ENCODE peak calls at places on chromosomes 12 and 14, in eight cellular contexts. Q is stomach, S is aorta, Z is Panc1, R is pancreas, K is mammary epithelial cell, X is psoas muscle, W is prostate gland. A is an unnamed sample.
A peak's percentile ranks its signal among the peaks of the same experiment; 100 is the strongest.

GRCh38 chr12:76685246-76685678 is 78.7 kb upstream of the ZDHHC17 start:
- DNase-seq in S (no peak), K (peak; percentile 9), R (no peak), Q (no peak), W (no peak), X (no peak), Z (no peak), A (peak; percentile 33)

GRCh38 chr12:6960291-6961277 is 9.4 kb downstream of the PTPN6 start:
- DNase-seq in X (peak; percentile 46), K (no peak), Q (no peak), R (peak; percentile 42), Z (no peak), W (no peak), S (no peak), A (peak; percentile 76)

GRCh38 chr12:95922231-95922630 is 20.2 kb downstream of the CCDC38 start:
- DNase-seq in Q (no peak), W (no peak), X (no peak), R (no peak), S (no peak), Z (no peak), K (peak; percentile 18), A (no peak)

GRCh38 chr12:127813147-127813546 is 453.8 kb upstream of the TMEM132C start:
- DNase-seq in R (no peak), K (no peak), X (no peak), Z (no peak), W (no peak), S (no peak), Q (no peak), A (no peak)

GRCh38 chr12:48815281-48816110 is 2.8 kb upstream of the CACNB3 start:
- DNase-seq in W (peak; percentile 78), S (peak; percentile 92), Q (peak; percentile 84), R (peak; percentile 80), Z (peak; percentile 48), K (peak; percentile 87), X (peak; percentile 82), A (peak; percentile 91)

GRCh38 chr12:113818278-113818677 is 147.8 kb downstream of the RBM19 start:
- DNase-seq in K (no peak), S (no peak), Q (no peak), W (no peak), Z (no peak), R (no peak), X (no peak), A (no peak)

GRCh38 chr12:14772946-14773345 is 30.3 kb downstream of the WBP11 start:
- DNase-seq in K (no peak), X (no peak), W (no peak), R (no peak), Z (no peak), S (no peak), Q (no peak), A (peak; percentile 27)

GRCh38 chr14:24365600-24366374 is 2.2 kb upstream of the NFATC4 start:
- DNase-seq in R (peak; percentile 90), W (peak; percentile 90), Q (peak; percentile 91), S (peak; percentile 95), X (peak; percentile 88), K (peak; percentile 64), Z (no peak), A (peak; percentile 78)

GRCh38 chr12:55822228-55822627 is 4.4 kb downstream of the ORMDL2 start:
- DNase-seq in W (no peak), Q (no peak), Z (no peak), R (no peak), S (peak; percentile 48), K (no peak), X (no peak), A (peak; percentile 70)

GRCh38 chr12:39990122-39991101 is 115.5 kb downstream of the SLC2A13 start:
- DNase-seq in W (peak; percentile 58), K (peak; percentile 19), Q (peak; percentile 71), Z (peak; percentile 12), R (peak; percentile 52), S (peak; percentile 80), X (peak; percentile 55), A (peak; percentile 21)

GRCh38 chr14:89720741-89721315 is 233.7 kb downstream of the EFCAB11 start:
- DNase-seq in Q (peak; percentile 35), S (no peak), K (no peak), W (no peak), Z (no peak), X (peak; percentile 54), R (no peak), A (peak; percentile 48)

GRCh38 chr14:85565862-85566296 is 35.9 kb downstream of the FLRT2 start:
- DNase-seq in S (no peak), R (no peak), Z (no peak), K (peak; percentile 95), X (no peak), Q (no peak), W (no peak), A (no peak)

GRCh38 chr14:72528059-72528950 is 365.6 kb downstream of the DPF3 start:
- DNase-seq in S (no peak), Z (no peak), Q (no peak), W (no peak), X (no peak), K (peak; percentile 24), R (no peak), A (no peak)

GRCh38 chr14:102672410-102672960 is 80.0 kb downstream of the RCOR1 start:
- DNase-seq in X (no peak), Z (no peak), W (no peak), Q (no peak), S (no peak), K (no peak), R (no peak), A (no peak)

GRCh38 chr12:34333337-34333736 is 311.0 kb downstream of the ALG10 start:
- DNase-seq in S (no peak), K (no peak), Z (no peak), Q (no peak), W (no peak), R (no peak), X (no peak), A (no peak)

GRCh38 chr12:54370218-54370730 is 6.0 kb upstream of the GPR84 start:
- DNase-seq in S (peak; percentile 95), Q (peak; percentile 80), Z (no peak), R (peak; percentile 86), X (peak; percentile 92), W (peak; percentile 62), K (peak; percentile 65), A (peak; percentile 96)

GRCh38 chr12:53952871-53953734 is 1.6 kb upstream of the HOXC12 start:
- DNase-seq in K (no peak), X (no peak), R (no peak), W (no peak), Z (no peak), S (peak; percentile 72), Q (no peak), A (peak; percentile 83)

GRCh38 chr12:109087250-109087649 is 6.0 kb downstream of the ALKBH2 start:
- DNase-seq in Z (no peak), R (no peak), S (no peak), W (no peak), Q (no peak), X (no peak), K (peak; percentile 1), A (no peak)

GRCh38 chr12:122847921-122848421 is 12.7 kb downstream of the HIP1R start:
- DNase-seq in Q (no peak), W (no peak), K (no peak), X (peak; percentile 29), Z (no peak), S (peak; percentile 59), R (peak; percentile 8), A (peak; percentile 55)

GRCh38 chr14:77024171-77024627 is 4.3 kb downstream of the IRF2BPL start:
- DNase-seq in S (peak; percentile 67), Z (no peak), X (no peak), K (peak; percentile 65), R (no peak), Q (no peak), W (peak; percentile 47), A (peak; percentile 91)

GRCh38 chr12:110763578-110763977 is 20.9 kb upstream of the PPP1CC start:
- DNase-seq in S (peak; percentile 42), Z (no peak), Q (no peak), X (no peak), K (no peak), W (no peak), R (no peak), A (no peak)

GRCh38 chr12:84922721-84923120 is 10.1 kb upstream of the SLC6A15 start:
- DNase-seq in S (no peak), Q (no peak), X (no peak), R (no peak), W (no peak), Z (no peak), K (peak; percentile 79), A (no peak)

GRCh38 chr14:22492601-22493000 is 96.4 kb downstream of the DAD1 start:
- DNase-seq in W (no peak), Z (no peak), X (no peak), Q (no peak), K (no peak), R (no peak), S (no peak), A (no peak)

GRCh38 chr14:55103005-55103640 is 25.9 kb upstream of the LGALS3 start:
- DNase-seq in W (peak; percentile 95), S (peak; percentile 85), X (peak; percentile 85), Q (peak; percentile 84), Z (peak; percentile 74), R (peak; percentile 56), K (peak; percentile 99), A (peak; percentile 80)
- H3K4me3 ChIP-seq in W (peak overlapping the region; percentile 12), S (no peak overlapping the region), X (no peak overlapping the region), Q (no peak overlapping the region), Z (peak overlapping the region; percentile 11), R (no peak overlapping the region), K (peak overlapping the region; percentile 45), A (no peak overlapping the region)

GRCh38 chr12:52585001-52585400 is 11.4 kb upstream of the KRT74 start:
- DNase-seq in Z (no peak), S (no peak), Q (no peak), X (no peak), R (no peak), K (no peak), W (no peak), A (no peak)
- H3K27me3 ChIP-seq in Z (peaks cover 6% of the 10 kb centered on the region), S (no peaks in the 10 kb centered on the region), Q (peaks cover 10% of the 10 kb centered on the region), X (no peaks in the 10 kb centered on the region), R (no peaks in the 10 kb centered on the region), K (no peaks in the 10 kb centered on the region), W (no peaks in the 10 kb centered on the region), A (no peaks in the 10 kb centered on the region)

DNA sequence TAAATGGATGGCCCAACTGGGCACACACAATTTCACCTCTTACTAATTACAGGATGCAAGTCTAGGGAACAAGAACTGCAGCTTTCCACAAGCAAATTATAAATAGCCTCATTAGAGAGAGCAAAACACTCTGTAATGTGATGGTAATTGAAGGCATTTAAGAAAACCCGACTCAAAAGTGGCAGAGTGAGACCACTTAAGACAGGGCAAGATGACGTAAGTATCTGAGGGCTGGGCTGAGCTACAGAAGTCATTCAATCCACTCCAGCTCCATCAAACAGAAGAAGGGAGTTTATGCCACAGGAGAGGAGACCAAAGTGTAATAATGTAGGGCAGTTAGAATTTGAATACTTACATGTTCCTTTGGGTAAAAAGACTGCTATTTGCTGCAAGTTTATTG is 90.3 kb downstream of the PRKAB1 start:
- DNase-seq in R (no peak), Q (no peak), X (no peak), K (no peak), S (no peak), W (no peak), Z (no peak), A (no peak)
- H3K36me3 ChIP-seq in R (no peaks in the 10 kb centered on the region), Q (no peaks in the 10 kb centered on the region), X (no peaks in the 10 kb centered on the region), K (peaks cover 12% of the 10 kb centered on the region), S (no peaks in the 10 kb centered on the region), W (no peaks in the 10 kb centered on the region), Z (no peaks in the 10 kb centered on the region), A (peaks cover 38% of the 10 kb centered on the region)

DNA sequence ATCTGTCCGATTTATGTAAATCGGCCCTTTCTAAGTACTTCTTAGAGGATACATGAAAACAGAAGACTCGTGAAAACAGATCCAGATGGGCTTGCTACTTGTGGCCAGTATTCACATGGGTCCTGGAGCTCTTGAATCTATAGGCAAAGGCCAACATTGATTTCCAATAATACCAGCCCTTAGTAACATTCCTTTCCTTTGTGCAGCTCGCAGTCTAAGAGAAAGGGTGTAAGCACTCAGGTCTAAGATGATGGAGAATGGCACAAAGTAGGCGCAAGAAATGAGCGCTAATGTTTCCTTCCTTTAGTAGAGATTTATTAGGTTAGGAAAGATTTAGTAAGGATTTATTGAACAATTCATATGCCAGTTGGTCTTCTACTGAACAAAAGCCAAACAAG is 602 bp downstream of the RNU6-8 start:
- DNase-seq in R (no peak), Z (peak; percentile 42), K (no peak), W (no peak), X (no peak), S (no peak), Q (no peak), A (no peak)
- H3K4me3 ChIP-seq in R (no peak overlapping the region), Z (peak overlapping the region; percentile 64), K (peak overlapping the region; percentile 68), W (peak overlapping the region; percentile 58), X (peak overlapping the region; percentile 84), S (peak overlapping the region; percentile 88), Q (peak overlapping the region; percentile 84), A (peak overlapping the region; percentile 82)

A was measured in H7.